ENCODE peak calls at places on chromosomes 11 and 22, in six cellular contexts. O is HCT116, A is K562, Q is body of pancreas, W is gastrocnemius medialis, I is heart left ventricle. Y is an unnamed sample. For H3K4me1, the result is how much of the 10 kb centered on the place peaks cover.

GRCh38 chr11:1487091-1487850 is 692 bp upstream of the MOB2 start:
- ATAC-seq in Q (no peak), A (no peak), I (no peak), W (no peak), O (no peak), Y (peak)

GRCh38 chr11:112302226-112302868 is 41.7 kb upstream of the PLET1 start:
- ATAC-seq in Q (no peak), O (peak), W (no peak), A (peak), I (no peak), Y (no peak)

GRCh38 chr22:30086496-30086895 is 6.2 kb downstream of the HORMAD2 start:
- ATAC-seq in W (no peak), I (no peak), O (no peak), A (no peak), Q (no peak), Y (no peak)

GRCh38 chr22:41237707-41238569 is 2.8 kb downstream of the CHADL start:
- ATAC-seq in Q (peak), I (peak), A (peak), O (peak), W (peak), Y (peak)

GRCh38 chr11:128022007-128022368 is 565.4 kb downstream of the ETS1 start:
- ATAC-seq in Q (no peak), W (no peak), I (no peak), O (no peak), A (no peak), Y (no peak)

GRCh38 chr22:28402539-28402938 is 277.1 kb downstream of the TTC28 start:
- ATAC-seq in I (no peak), Q (no peak), O (no peak), A (no peak), W (no peak), Y (no peak)

GRCh38 chr11:87574193-87574592 is 536.5 kb downstream of the TMEM135 start:
- ATAC-seq in O (no peak), I (no peak), W (no peak), Q (no peak), A (no peak), Y (no peak)

GRCh38 chr11:72840780-72841179 is 26.6 kb downstream of the ATG16L2 start:
- ATAC-seq in A (no peak), Q (no peak), W (no peak), I (no peak), O (peak), Y (no peak)

GRCh38 chr22:21849489-21849888 is 18.0 kb downstream of the MAPK1 start:
- ATAC-seq in O (no peak), W (no peak), A (peak), Q (no peak), I (peak), Y (peak)

GRCh38 chr11:101765932-101766331 is 148.9 kb upstream of the CEP126 start:
- ATAC-seq in O (no peak), W (no peak), I (no peak), Q (no peak), A (no peak), Y (no peak)

GRCh38 chr11:312092-312816 is 1.6 kb upstream of the IFITM1 start:
- ATAC-seq in W (no peak), Q (no peak), A (no peak), O (no peak), I (no peak), Y (no peak)

GRCh38 chr11:60930394-60930793 is 6.1 kb downstream of the TMEM132A start:
- ATAC-seq in O (no peak), Q (no peak), W (no peak), A (no peak), I (no peak), Y (no peak)

GRCh38 chr22:45629469-45630089 is 42.1 kb upstream of the ATXN10 start:
- ATAC-seq in O (no peak), W (no peak), I (no peak), A (no peak), Q (no peak), Y (no peak)

GRCh38 chr11:116787786-116788486 is at the start of gene ZPR1:
- ATAC-seq in Q (peak), O (peak), A (peak), I (peak), W (peak), Y (peak)

GRCh38 chr11:69374110-69374981 is 80.4 kb downstream of the MYEOV start:
- ATAC-seq in W (no peak), I (no peak), Q (no peak), A (no peak), O (peak), Y (no peak)

GRCh38 chr11:48125866-48126265 is 90.7 kb upstream of the OR4B1 start:
- ATAC-seq in A (no peak), I (no peak), O (no peak), W (no peak), Q (no peak), Y (no peak)

GRCh38 chr11:117877120-117877784 is 794 bp upstream of the FXYD6 start:
- ATAC-seq in Q (peak), A (no peak), O (peak), W (no peak), I (peak), Y (no peak)

GRCh38 chr11:118090545-118091162 is 3.9 kb upstream of the SMIM35 start:
- ATAC-seq in A (no peak), I (no peak), W (no peak), O (no peak), Q (no peak), Y (no peak)

GRCh38 chr11:68373189-68373809 is 60.9 kb downstream of the LRP5 start:
- ATAC-seq in W (peak), I (peak), Q (no peak), O (no peak), A (no peak), Y (peak)

GRCh38 chr11:33195391-33196190 is 34.3 kb upstream of the CSTF3 start:
- ATAC-seq in I (peak), Q (no peak), W (no peak), A (no peak), O (no peak), Y (no peak)

GRCh38 chr22:17430298-17430900 is 61.1 kb downstream of the CECR2 start:
- ATAC-seq in W (peak), O (no peak), A (peak), I (peak), Q (no peak), Y (peak)

GRCh38 chr11:80533463-80533862 is 1092.6 kb upstream of the TENM4 start:
- ATAC-seq in I (no peak), A (no peak), W (no peak), Q (no peak), O (no peak), Y (no peak)

GRCh38 chr22:45180280-45180679 is 16.6 kb downstream of the NUP50 start:
- ATAC-seq in A (no peak), I (no peak), O (no peak), W (no peak), Q (no peak), Y (no peak)

GRCh38 chr11:83002047-83002446 is 69.7 kb downstream of the RAB30 start:
- ATAC-seq in O (no peak), A (peak), Q (no peak), W (peak), I (peak), Y (peak)

GRCh38 chr22:46350646-46351045 is 15.1 kb downstream of the TRMU start:
- ATAC-seq in O (no peak), W (no peak), I (no peak), A (no peak), Q (no peak), Y (no peak)

GRCh38 chr22:25236417-25236816 is 17.0 kb downstream of the CRYBB2 start:
- ATAC-seq in W (no peak), A (no peak), I (no peak), Q (no peak), O (no peak), Y (no peak)

GRCh38 chr11:5596611-5597201 is at the start of gene TRIM6:
- ATAC-seq in A (peak), O (peak), I (peak), W (no peak), Q (peak), Y (peak)

GRCh38 chr11:95485115-95485900 is 254.3 kb upstream of the SESN3 start:
- ATAC-seq in Q (no peak), I (no peak), O (no peak), A (no peak), W (no peak), Y (no peak)
- H3K4me1 ChIP-seq in Q (under half), I (under half), O (under half), A (under half), W (under half), Y (under half)

DNA sequence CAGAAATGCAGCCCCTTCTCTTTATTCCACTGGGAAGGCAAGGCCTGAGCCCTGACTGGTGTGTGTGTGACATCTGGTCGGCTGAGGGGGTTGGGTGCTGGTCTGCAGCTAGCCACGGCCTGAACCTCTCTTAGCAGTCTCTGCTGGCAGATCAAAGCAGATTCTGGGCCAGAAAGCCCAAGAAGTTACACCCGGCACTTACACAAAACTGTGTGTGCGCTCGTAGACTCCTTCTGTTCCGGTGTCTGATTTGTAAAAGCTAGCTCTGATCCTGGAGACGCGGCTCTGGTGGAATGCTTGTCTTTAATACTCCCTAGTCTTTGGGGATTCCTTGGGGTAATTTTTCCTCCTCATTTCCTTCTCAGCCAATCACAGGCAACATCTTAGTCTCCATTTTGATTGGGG is 5.5 kb downstream of the PKNOX2 start:
- ATAC-seq in W (no peak), A (no peak), Q (no peak), I (peak), O (no peak), Y (no peak)
- H3K27ac ChIP-seq in W (peak), A (no peak), Q (peak), I (no peak), O (no peak), Y (no peak)

DNA sequence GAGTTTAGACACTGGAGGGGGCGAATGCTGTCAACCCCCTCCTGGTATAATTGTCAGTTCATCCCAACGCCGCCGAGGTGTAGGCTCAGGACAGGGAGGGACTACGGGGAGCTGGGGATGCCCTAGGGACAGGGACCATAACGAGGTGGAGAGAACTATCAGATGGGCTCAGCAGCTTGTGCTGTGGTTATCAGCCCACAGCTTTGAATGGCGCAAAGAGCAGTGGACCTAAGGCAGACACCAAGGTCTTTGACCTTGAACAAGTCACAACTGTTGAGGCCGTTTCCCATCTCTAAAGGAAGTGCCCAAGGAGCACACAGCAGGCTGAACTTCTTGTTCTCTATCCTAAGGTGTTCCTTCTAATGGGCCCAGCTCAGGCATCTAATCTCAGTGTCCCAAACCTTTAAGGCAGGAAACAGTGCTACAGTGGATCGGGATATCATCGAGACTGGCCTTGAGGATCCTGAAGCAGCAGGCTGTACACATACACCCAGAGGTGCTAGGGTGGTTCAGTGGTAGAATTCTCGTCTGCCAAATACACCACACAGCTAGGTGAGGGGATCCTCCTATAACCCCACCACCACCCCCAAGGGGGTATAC is 993 bp upstream of the TUT1 start:
- ATAC-seq in Q (no peak), A (peak), I (no peak), O (no peak), W (peak), Y (no peak)
- TF ChIP-seq POLR2A in Q (no peak), A (no peak), I (no peak), O (no peak), W (no peak), Y (no peak)

GRCh38 chr22:26480611-26480932 is 3.0 kb downstream of the HPS4 start:
- ATAC-seq in I (no peak), O (no peak), A (no peak), W (no peak), Q (no peak), Y (no peak)
- H3K4me1 ChIP-seq in I (under half), O (under half), A (under half), W (half or more), Q (half or more), Y (under half)

Y was measured in gastroesophageal sphincter.